ENCODE peak calls at places on chromosomes 1 and 21, in seven cellular contexts. One of them, this sample, is unnamed.

GRCh38 chr1:51958824-51959223 is 31.7 kb downstream of the RAB3B start:
- DNase-seq in HepG2: no peak
- DNase-seq in HCT116: no peak
- DNase-seq in H1: no peak
- DNase-seq in SK-N-SH: no peak
- DNase-seq in GM12878: no peak
- DNase-seq in K562: no peak
- DNase-seq in this sample: no peak

GRCh38 chr1:214044438-214045214 is 56.9 kb downstream of the PROX1 start:
- DNase-seq in HepG2: peak
- DNase-seq in HCT116: no peak
- DNase-seq in H1: no peak
- DNase-seq in SK-N-SH: no peak
- DNase-seq in GM12878: no peak
- DNase-seq in K562: no peak
- DNase-seq in this sample: no peak

GRCh38 chr21:35508389-35508888 is 459.3 kb upstream of the RUNX1 start:
- DNase-seq in HepG2: peak
- DNase-seq in HCT116: peak
- DNase-seq in H1: peak
- DNase-seq in SK-N-SH: no peak
- DNase-seq in GM12878: no peak
- DNase-seq in K562: peak
- DNase-seq in this sample: peak

GRCh38 chr1:24379733-24380315 is 33.8 kb downstream of the STPG1 start:
- DNase-seq in HepG2: no peak
- DNase-seq in HCT116: no peak
- DNase-seq in H1: no peak
- DNase-seq in SK-N-SH: no peak
- DNase-seq in GM12878: no peak
- DNase-seq in K562: no peak
- DNase-seq in this sample: no peak

GRCh38 chr1:7975212-7975865 is 13.8 kb downstream of the PARK7 start:
- DNase-seq in HepG2: peak
- DNase-seq in HCT116: peak
- DNase-seq in H1: no peak
- DNase-seq in SK-N-SH: peak
- DNase-seq in GM12878: no peak
- DNase-seq in K562: peak
- DNase-seq in this sample: peak

GRCh38 chr1:43936470-43937151 is 3.0 kb downstream of the ARTN start:
- DNase-seq in HepG2: peak
- DNase-seq in HCT116: no peak
- DNase-seq in H1: no peak
- DNase-seq in SK-N-SH: peak
- DNase-seq in GM12878: no peak
- DNase-seq in K562: no peak
- DNase-seq in this sample: peak

GRCh38 chr1:176638713-176639112 is 175.7 kb downstream of the PAPPA2 start:
- DNase-seq in HepG2: no peak
- DNase-seq in HCT116: no peak
- DNase-seq in H1: no peak
- DNase-seq in SK-N-SH: no peak
- DNase-seq in GM12878: no peak
- DNase-seq in K562: no peak
- DNase-seq in this sample: no peak

GRCh38 chr1:60251426-60251825 is 177.9 kb upstream of the C1orf87 start:
- DNase-seq in HepG2: no peak
- DNase-seq in HCT116: no peak
- DNase-seq in H1: no peak
- DNase-seq in SK-N-SH: no peak
- DNase-seq in GM12878: no peak
- DNase-seq in K562: no peak
- DNase-seq in this sample: no peak

GRCh38 chr1:247474367-247474766 is 16.5 kb upstream of the OR2B11 start:
- DNase-seq in HepG2: no peak
- DNase-seq in HCT116: no peak
- DNase-seq in H1: no peak
- DNase-seq in SK-N-SH: no peak
- DNase-seq in GM12878: no peak
- DNase-seq in K562: no peak
- DNase-seq in this sample: no peak

GRCh38 chr1:92087542-92087941 is 7.4 kb downstream of the BTBD8 start:
- DNase-seq in HepG2: no peak
- DNase-seq in HCT116: no peak
- DNase-seq in H1: no peak
- DNase-seq in SK-N-SH: no peak
- DNase-seq in GM12878: no peak
- DNase-seq in K562: no peak
- DNase-seq in this sample: no peak

GRCh38 chr1:151156515-151156819 is at the start of gene TNFAIP8L2:
- DNase-seq in HepG2: no peak
- DNase-seq in HCT116: no peak
- DNase-seq in H1: no peak
- DNase-seq in SK-N-SH: no peak
- DNase-seq in GM12878: peak
- DNase-seq in K562: no peak
- DNase-seq in this sample: no peak

GRCh38 chr1:81679972-81680371 is 120.8 kb upstream of the ADGRL2 start:
- DNase-seq in HepG2: peak
- DNase-seq in HCT116: no peak
- DNase-seq in H1: no peak
- DNase-seq in SK-N-SH: no peak
- DNase-seq in GM12878: no peak
- DNase-seq in K562: no peak
- DNase-seq in this sample: no peak

GRCh38 chr21:17612023-17612564 is 607 bp downstream of the BTG3 start:
- DNase-seq in HepG2: no peak
- DNase-seq in HCT116: no peak
- DNase-seq in H1: no peak
- DNase-seq in SK-N-SH: peak
- DNase-seq in GM12878: no peak
- DNase-seq in K562: no peak
- DNase-seq in this sample: peak

GRCh38 chr1:1000357-1001056 is 610 bp upstream of the HES4 start:
- DNase-seq in HepG2: peak
- DNase-seq in HCT116: peak
- DNase-seq in H1: no peak
- DNase-seq in SK-N-SH: peak
- DNase-seq in GM12878: peak
- DNase-seq in K562: peak
- DNase-seq in this sample: peak

GRCh38 chr1:112603541-112603940 is 15.4 kb downstream of the ST7L start:
- DNase-seq in HepG2: no peak
- DNase-seq in HCT116: no peak
- DNase-seq in H1: no peak
- DNase-seq in SK-N-SH: no peak
- DNase-seq in GM12878: no peak
- DNase-seq in K562: no peak
- DNase-seq in this sample: no peak

GRCh38 chr1:1206376-1207253 is at the start of gene TNFRSF18:
- DNase-seq in HepG2: no peak
- DNase-seq in HCT116: peak
- DNase-seq in H1: peak
- DNase-seq in SK-N-SH: peak
- DNase-seq in GM12878: no peak
- DNase-seq in K562: no peak
- DNase-seq in this sample: peak

GRCh38 chr1:204181116-204181515 is 15.0 kb upstream of the REN start:
- DNase-seq in HepG2: no peak
- DNase-seq in HCT116: no peak
- DNase-seq in H1: no peak
- DNase-seq in SK-N-SH: no peak
- DNase-seq in GM12878: no peak
- DNase-seq in K562: no peak
- DNase-seq in this sample: no peak

GRCh38 chr1:68706639-68707317 is 209.9 kb upstream of the DEPDC1 start:
- DNase-seq in HepG2: no peak
- DNase-seq in HCT116: no peak
- DNase-seq in H1: no peak
- DNase-seq in SK-N-SH: no peak
- DNase-seq in GM12878: no peak
- DNase-seq in K562: no peak
- DNase-seq in this sample: no peak

DNA sequence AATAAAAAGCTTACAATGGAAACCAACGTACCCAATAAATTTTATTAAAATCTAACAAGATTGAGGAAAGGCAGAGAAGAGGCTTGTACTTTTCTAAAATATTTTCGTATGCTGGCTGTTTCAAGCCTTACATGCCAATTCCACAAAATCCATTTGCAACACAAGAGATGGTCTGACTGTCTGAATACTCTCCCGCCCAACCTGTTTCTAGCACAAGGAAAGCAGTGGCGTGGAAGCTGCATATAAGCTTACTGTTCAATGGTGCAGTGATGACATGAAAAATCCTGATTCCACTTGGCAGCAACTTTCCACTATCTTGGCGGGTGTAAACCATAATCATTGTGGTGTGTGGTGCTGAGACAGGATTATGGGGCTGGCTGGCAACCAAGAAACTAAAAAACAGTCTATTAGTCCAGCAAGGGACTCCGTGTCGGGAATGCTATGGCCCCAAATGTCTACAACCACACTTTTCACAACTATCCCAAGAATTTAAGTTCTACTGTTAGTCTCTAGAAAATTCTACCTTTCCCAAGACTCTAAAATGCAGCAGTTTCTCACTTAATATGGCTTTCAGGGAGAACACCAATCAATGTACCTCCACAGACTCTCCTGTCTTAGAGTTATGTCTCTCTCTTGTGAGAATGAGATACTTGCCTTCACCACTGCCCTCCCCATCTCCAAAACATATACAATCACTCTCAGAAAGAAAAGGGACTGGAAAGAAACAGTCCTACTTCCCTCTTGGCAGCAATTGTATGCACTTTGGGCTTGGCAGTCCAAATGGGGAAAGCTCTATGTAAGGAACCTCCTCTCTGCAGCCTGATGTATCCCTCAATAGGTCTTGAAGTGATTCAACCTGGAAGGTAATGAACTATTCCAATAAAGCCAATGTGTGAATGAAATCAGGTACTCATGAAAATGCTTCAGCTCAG is 9.5 kb downstream of the COLGALT2 start:
- DNase-seq in HepG2: no peak
- DNase-seq in HCT116: no peak
- DNase-seq in H1: no peak
- DNase-seq in SK-N-SH: no peak
- DNase-seq in GM12878: no peak
- DNase-seq in K562: no peak
- DNase-seq in this sample: no peak
- TF ChIP-seq JUND in HepG2: no peak
- TF ChIP-seq JUND in HCT116: no peak
- TF ChIP-seq JUND in H1: no peak
- TF ChIP-seq JUND in SK-N-SH: no peak
- TF ChIP-seq JUND in GM12878: no peak
- TF ChIP-seq JUND in K562: no peak
- TF ChIP-seq JUND in this sample: no peak

GRCh38 chr1:109508001-109508872 is 1.3 kb downstream of the AMIGO1 start:
- DNase-seq in HepG2: no peak
- DNase-seq in HCT116: no peak
- DNase-seq in H1: no peak
- DNase-seq in SK-N-SH: no peak
- DNase-seq in GM12878: no peak
- DNase-seq in K562: no peak
- DNase-seq in this sample: no peak

GRCh38 chr1:109513110-109513702 is 3.7 kb upstream of the AMIGO1 start:
- DNase-seq in HepG2: no peak
- DNase-seq in HCT116: no peak
- DNase-seq in H1: no peak
- DNase-seq in SK-N-SH: no peak
- DNase-seq in GM12878: peak
- DNase-seq in K562: no peak
- DNase-seq in this sample: no peak

GRCh38 chr1:109504974-109505373 is 4.6 kb downstream of the AMIGO1 start:
- DNase-seq in HepG2: no peak
- DNase-seq in HCT116: no peak
- DNase-seq in H1: no peak
- DNase-seq in SK-N-SH: no peak
- DNase-seq in GM12878: no peak
- DNase-seq in K562: no peak
- DNase-seq in this sample: no peak

GRCh38 chr1:109508873-109509175 is 703 bp downstream of the AMIGO1 start:
- DNase-seq in HepG2: no peak
- DNase-seq in HCT116: no peak
- DNase-seq in H1: no peak
- DNase-seq in SK-N-SH: no peak
- DNase-seq in GM12878: no peak
- DNase-seq in K562: no peak
- DNase-seq in this sample: no peak

GRCh38 chr1:109509176-109510134 is at the start of gene AMIGO1:
- DNase-seq in HepG2: no peak
- DNase-seq in HCT116: no peak
- DNase-seq in H1: no peak
- DNase-seq in SK-N-SH: peak
- DNase-seq in GM12878: no peak
- DNase-seq in K562: peak
- DNase-seq in this sample: peak
- TF ChIP-seq JUND in HepG2: no peak
- TF ChIP-seq JUND in HCT116: no peak
- TF ChIP-seq JUND in H1: no peak
- TF ChIP-seq JUND in SK-N-SH: no peak
- TF ChIP-seq JUND in GM12878: no peak
- TF ChIP-seq JUND in K562: no peak
- TF ChIP-seq JUND in this sample: no peak

GRCh38 chr1:111486431-111486830 is 12.6 kb downstream of the C1orf162 start:
- DNase-seq in HepG2: no peak
- DNase-seq in HCT116: no peak
- DNase-seq in H1: no peak
- DNase-seq in SK-N-SH: no peak
- DNase-seq in GM12878: no peak
- DNase-seq in K562: no peak
- DNase-seq in this sample: no peak

GRCh38 chr1:111480682-111481081 is 6.9 kb downstream of the C1orf162 start:
- DNase-seq in HepG2: no peak
- DNase-seq in HCT116: no peak
- DNase-seq in H1: no peak
- DNase-seq in SK-N-SH: no peak
- DNase-seq in GM12878: no peak
- DNase-seq in K562: no peak
- DNase-seq in this sample: no peak

GRCh38 chr1:111481387-111482221 is 7.8 kb downstream of the C1orf162 start:
- DNase-seq in HepG2: peak
- DNase-seq in HCT116: peak
- DNase-seq in H1: peak
- DNase-seq in SK-N-SH: peak
- DNase-seq in GM12878: peak
- DNase-seq in K562: peak
- DNase-seq in this sample: peak

GRCh38 chr1:111484391-111484790 is 10.6 kb downstream of the C1orf162 start:
- DNase-seq in HepG2: no peak
- DNase-seq in HCT116: no peak
- DNase-seq in H1: no peak
- DNase-seq in SK-N-SH: no peak
- DNase-seq in GM12878: no peak
- DNase-seq in K562: no peak
- DNase-seq in this sample: no peak

GRCh38 chr1:111483166-111483565 is 9.4 kb downstream of the C1orf162 start:
- DNase-seq in HepG2: no peak
- DNase-seq in HCT116: no peak
- DNase-seq in H1: no peak
- DNase-seq in SK-N-SH: no peak
- DNase-seq in GM12878: no peak
- DNase-seq in K562: no peak
- DNase-seq in this sample: no peak
- TF ChIP-seq JUND in HepG2: no peak
- TF ChIP-seq JUND in HCT116: no peak
- TF ChIP-seq JUND in H1: no peak
- TF ChIP-seq JUND in SK-N-SH: no peak
- TF ChIP-seq JUND in GM12878: no peak
- TF ChIP-seq JUND in K562: no peak
- TF ChIP-seq JUND in this sample: no peak

GRCh38 chr1:186703209-186703766 is 23.1 kb upstream of the PTGS2 start:
- DNase-seq in HepG2: no peak
- DNase-seq in HCT116: no peak
- DNase-seq in H1: no peak
- DNase-seq in SK-N-SH: no peak
- DNase-seq in GM12878: no peak
- DNase-seq in K562: no peak
- DNase-seq in this sample: no peak
- TF ChIP-seq JUND in HepG2: no peak
- TF ChIP-seq JUND in HCT116: no peak
- TF ChIP-seq JUND in H1: no peak
- TF ChIP-seq JUND in SK-N-SH: no peak
- TF ChIP-seq JUND in GM12878: no peak
- TF ChIP-seq JUND in K562: no peak
- TF ChIP-seq JUND in this sample: no peak